ENCODE peak calls at places on chromosomes 6 and 20, in eight cellular contexts. H is epithelial cell of proximal tubule, T is adrenal gland, I is A549, G is uterus, P is heart left ventricle, O is breast epithelium, Q is esophagus squamous epithelium. D is an unnamed sample.

GRCh38 chr6:155152211-155153076 is 111.4 kb upstream of the CLDN20 start:
- DNase-seq in H (no peak), T (no peak), I (no peak), G (no peak), P (no peak), O (no peak), Q (no peak), D (no peak)

GRCh38 chr20:51604851-51605250 is 62.3 kb upstream of the NFATC2 start:
- DNase-seq in H (no peak), T (no peak), I (no peak), G (no peak), P (no peak), O (no peak), Q (no peak), D (no peak)

GRCh38 chr20:49475979-49476378 is 6.5 kb downstream of the KCNB1 start:
- DNase-seq in H (no peak), T (no peak), I (no peak), G (no peak), P (no peak), O (no peak), Q (no peak), D (no peak)

GRCh38 chr6:75528423-75528822 is 34.8 kb upstream of the FILIP1 start:
- DNase-seq in H (peak), T (no peak), I (no peak), G (no peak), P (no peak), O (no peak), Q (no peak), D (peak)

GRCh38 chr6:20182926-20183521 is 29.2 kb downstream of the MBOAT1 start:
- DNase-seq in H (no peak), T (peak), I (no peak), G (no peak), P (peak), O (peak), Q (no peak), D (peak)

GRCh38 chr6:51049983-51050877 is 231.6 kb downstream of the TFAP2B start:
- DNase-seq in H (peak), T (no peak), I (no peak), G (no peak), P (no peak), O (no peak), Q (no peak), D (no peak)

GRCh38 chr6:55450007-55450406 is 122.7 kb downstream of the GFRAL start:
- DNase-seq in H (no peak), T (no peak), I (no peak), G (no peak), P (no peak), O (no peak), Q (no peak), D (no peak)

GRCh38 chr6:34462561-34462971 is 3.3 kb upstream of the PACSIN1 start:
- DNase-seq in H (no peak), T (peak), I (peak), G (no peak), P (peak), O (no peak), Q (no peak), D (peak)

GRCh38 chr6:117477988-117478852 is 4.3 kb upstream of the DCBLD1 start:
- DNase-seq in H (no peak), T (peak), I (peak), G (no peak), P (no peak), O (no peak), Q (no peak), D (peak)

DNA sequence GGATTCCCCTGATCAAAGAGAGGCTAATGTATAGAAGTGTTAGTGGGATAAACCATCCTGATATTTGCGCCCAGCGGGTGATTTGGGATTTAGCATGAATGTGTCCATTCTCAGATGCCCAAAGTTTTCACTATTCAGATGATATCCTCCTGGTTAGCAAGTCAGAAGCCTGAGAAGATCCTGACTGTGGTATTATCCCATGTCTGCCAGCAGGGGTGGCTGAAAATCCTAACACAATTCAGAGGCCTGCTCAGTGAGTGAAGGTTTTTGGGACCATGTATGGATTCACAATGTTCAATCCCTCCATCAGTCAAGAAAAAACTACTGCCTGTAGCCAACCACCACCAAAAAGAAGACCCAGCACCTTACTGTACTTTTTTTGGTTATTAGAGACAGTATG is 34.1 kb upstream of the SPACA1 start:
- DNase-seq in H (no peak), T (no peak), I (no peak), G (no peak), P (no peak), O (no peak), Q (no peak), D (no peak)
- TF ChIP-seq CTCF in H (peak), T (no peak), I (no peak), G (no peak), P (no peak), O (no peak), Q (no peak), D (no peak)

GRCh38 chr20:43516251-43516824 is 8.8 kb downstream of the L3MBTL1 start:
- DNase-seq in H (no peak), T (no peak), I (no peak), G (no peak), P (no peak), O (no peak), Q (no peak), D (peak)

GRCh38 chr20:43511879-43512278 is 4.4 kb downstream of the L3MBTL1 start:
- DNase-seq in H (peak), T (no peak), I (no peak), G (no peak), P (no peak), O (no peak), Q (no peak), D (no peak)

GRCh38 chr20:43513298-43514061 is 6.0 kb downstream of the L3MBTL1 start:
- DNase-seq in H (no peak), T (no peak), I (no peak), G (no peak), P (no peak), O (no peak), Q (no peak), D (no peak)

GRCh38 chr20:43515628-43516027 is 8.1 kb downstream of the L3MBTL1 start:
- DNase-seq in H (no peak), T (no peak), I (no peak), G (no peak), P (no peak), O (no peak), Q (no peak), D (no peak)

GRCh38 chr20:43514062-43514971 is 6.8 kb downstream of the L3MBTL1 start:
- DNase-seq in H (peak), T (peak), I (no peak), G (peak), P (peak), O (peak), Q (peak), D (peak)
- TF ChIP-seq CTCF in H (peak), T (no peak), I (no peak), G (peak), P (peak), O (no peak), Q (peak), D (peak)

GRCh38 chr6:137776786-137777185 is 90.3 kb upstream of the TNFAIP3 start:
- DNase-seq in H (no peak), T (no peak), I (no peak), G (no peak), P (no peak), O (no peak), Q (no peak), D (no peak)
- TF ChIP-seq CTCF in H (no peak), T (no peak), I (no peak), G (no peak), P (no peak), O (no peak), Q (no peak), D (no peak)

GRCh38 chr6:125746731-125747588 is 2.5 kb upstream of the HEY2 start:
- DNase-seq in H (peak), T (peak), I (peak), G (peak), P (peak), O (peak), Q (no peak), D (peak)
- TF ChIP-seq CTCF in H (no peak), T (no peak), I (no peak), G (no peak), P (no peak), O (no peak), Q (no peak), D (no peak)

GRCh38 chr6:130070747-130071146 is 52.4 kb downstream of the L3MBTL3 start:
- DNase-seq in H (no peak), T (no peak), I (no peak), G (no peak), P (no peak), O (no peak), Q (no peak), D (no peak)

GRCh38 chr6:130075879-130076278 is 57.5 kb downstream of the L3MBTL3 start:
- DNase-seq in H (no peak), T (no peak), I (no peak), G (no peak), P (no peak), O (no peak), Q (no peak), D (no peak)

DNA sequence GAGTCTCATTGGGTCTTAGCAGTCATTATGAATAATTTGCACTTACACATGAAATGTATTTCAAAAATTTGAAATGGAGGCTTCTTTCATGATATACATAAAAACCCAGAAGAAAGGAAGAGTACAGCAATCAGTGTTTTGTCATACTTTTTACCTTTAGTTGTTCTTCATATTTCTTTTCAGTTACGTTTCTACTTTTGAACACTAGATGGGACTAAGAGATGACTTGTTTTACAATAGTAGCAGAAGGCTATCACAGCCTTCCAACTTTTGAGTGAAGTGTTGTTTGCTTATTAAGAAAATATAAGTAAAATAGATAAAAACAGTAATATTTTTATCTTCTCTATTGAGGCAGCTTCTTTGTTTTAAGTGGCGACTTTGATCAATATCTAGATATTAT is 58.1 kb downstream of the L3MBTL3 start:
- DNase-seq in H (no peak), T (no peak), I (no peak), G (no peak), P (no peak), O (no peak), Q (no peak), D (no peak)
- TF ChIP-seq CTCF in H (peak), T (peak), I (no peak), G (no peak), P (no peak), O (no peak), Q (no peak), D (no peak)

GRCh38 chr6:135008941-135009290 is 45.7 kb downstream of the HBS1L start:
- DNase-seq in H (no peak), T (no peak), I (no peak), G (no peak), P (no peak), O (no peak), Q (no peak), D (no peak)

GRCh38 chr6:135013211-135013610 is 41.4 kb downstream of the HBS1L start:
- DNase-seq in H (no peak), T (no peak), I (no peak), G (no peak), P (no peak), O (no peak), Q (no peak), D (no peak)

GRCh38 chr6:135012764-135013163 is 41.9 kb downstream of the HBS1L start:
- DNase-seq in H (peak), T (no peak), I (no peak), G (no peak), P (no peak), O (no peak), Q (no peak), D (no peak)

GRCh38 chr6:135014353-135014832 is 40.2 kb downstream of the HBS1L start:
- DNase-seq in H (no peak), T (no peak), I (no peak), G (no peak), P (no peak), O (no peak), Q (no peak), D (no peak)

DNA sequence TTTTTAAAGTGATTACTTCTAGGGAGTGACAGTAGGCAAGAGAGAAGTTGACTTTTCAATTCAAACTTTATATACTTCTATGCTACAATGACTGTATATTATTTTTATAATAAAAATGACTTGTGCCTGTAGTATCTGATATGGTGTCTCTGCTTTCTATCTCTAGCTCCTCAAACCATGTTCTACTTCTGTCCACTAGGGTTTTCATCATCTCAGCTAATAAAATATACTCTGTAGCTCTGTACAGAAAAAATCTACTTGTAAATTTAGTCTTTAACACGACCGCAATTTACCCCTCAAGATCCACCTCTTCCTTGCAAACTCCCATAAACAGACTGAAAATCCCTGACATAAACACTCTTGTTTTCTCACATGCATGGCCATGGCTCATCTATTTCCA is 42.3 kb downstream of the HBS1L start:
- DNase-seq in H (no peak), T (no peak), I (no peak), G (no peak), P (no peak), O (no peak), Q (no peak), D (no peak)
- TF ChIP-seq CTCF in H (no peak), T (no peak), I (no peak), G (no peak), P (peak), O (no peak), Q (no peak), D (no peak)

GRCh38 chr6:17042422-17043147 is 59.3 kb upstream of the STMND1 start:
- DNase-seq in H (peak), T (peak), I (peak), G (no peak), P (peak), O (no peak), Q (no peak), D (peak)
- TF ChIP-seq CTCF in H (peak), T (no peak), I (peak), G (no peak), P (peak), O (peak), Q (no peak), D (peak)

D was measured in MCF 10A.